ENCODE peak calls at places on chromosomes 13 and 19, in five cellular contexts. T is astrocyte, A is GOT3, B is mammary epithelial cell, E is HT1080. O is an unnamed sample.

GRCh38 chr13:89740994-89741678 is 1606.4 kb upstream of the MIR17HG start:
- DNase-seq in T (no peak), A (no peak), E (no peak), B (no peak), O (no peak)

GRCh38 chr13:50030315-50030714 is 15.1 kb downstream of the KCNRG start:
- DNase-seq in E (no peak), T (no peak), A (no peak), B (peak), O (no peak)

GRCh38 chr13:73364706-73365105 is 305.9 kb downstream of the KLF5 start:
- DNase-seq in E (no peak), A (no peak), B (no peak), T (no peak), O (no peak)

GRCh38 chr19:13920940-13921744 is 15.1 kb downstream of the CC2D1A start:
- DNase-seq in T (peak), E (peak), B (peak), A (no peak), O (no peak)

GRCh38 chr19:50154529-50154928 is 8.6 kb downstream of the IZUMO2 start:
- DNase-seq in B (no peak), A (no peak), E (no peak), T (no peak), O (no peak)

GRCh38 chr13:93505104-93505952 is 278.7 kb downstream of the GPC6 start:
- DNase-seq in E (no peak), B (no peak), T (peak), A (no peak), O (no peak)

GRCh38 chr19:17296976-17297375 is 6.2 kb downstream of the ABHD8 start:
- DNase-seq in B (no peak), T (no peak), E (no peak), A (no peak), O (no peak)

GRCh38 chr13:73417012-73417615 is 358.3 kb downstream of the KLF5 start:
- DNase-seq in E (peak), A (no peak), B (no peak), T (no peak), O (no peak)

GRCh38 chr13:47459512-47459911 is 541.6 kb downstream of the SUCLA2 start:
- DNase-seq in E (peak), A (no peak), T (no peak), B (no peak), O (no peak)

GRCh38 chr19:37809366-37809765 is 30.0 kb upstream of the ZNF573 start:
- DNase-seq in E (no peak), A (no peak), T (no peak), B (no peak), O (no peak)

GRCh38 chr19:30069535-30070197 is 127.6 kb downstream of the URI1 start:
- DNase-seq in A (no peak), T (no peak), E (no peak), B (no peak), O (no peak)

GRCh38 chr19:7293795-7294570 is at the start of gene INSR:
- DNase-seq in A (peak), T (peak), B (peak), E (peak), O (peak)

GRCh38 chr13:79427265-79427664 is 21.2 kb upstream of the RBM26 start:
- DNase-seq in E (no peak), A (no peak), B (no peak), T (no peak), O (no peak)

GRCh38 chr13:28429685-28430290 is 65.1 kb downstream of the FLT1 start:
- DNase-seq in A (no peak), B (no peak), T (no peak), E (no peak), O (no peak)

GRCh38 chr19:10290439-10290875 is 705 bp downstream of the ICAM5 start:
- DNase-seq in T (no peak), B (no peak), A (no peak), E (no peak), O (no peak)

GRCh38 chr13:63351533-63351932 is 1935.9 kb upstream of the PCDH20 start:
- DNase-seq in B (no peak), T (no peak), E (peak), A (no peak), O (no peak)

GRCh38 chr13:31056650-31057275 is 104.9 kb downstream of the HSPH1 start:
- DNase-seq in T (no peak), B (no peak), E (no peak), A (no peak), O (no peak)

GRCh38 chr19:55962186-55962585 is 14.6 kb downstream of the NLRP8 start:
- DNase-seq in B (no peak), A (no peak), E (peak), T (no peak), O (no peak)

GRCh38 chr13:112709825-112710783 is 20.3 kb downstream of the ATP11A start:
- DNase-seq in E (no peak), A (no peak), B (no peak), T (no peak), O (no peak)

GRCh38 chr13:95201814-95202521 is 99.3 kb downstream of the ABCC4 start:
- DNase-seq in T (peak), E (no peak), A (no peak), B (peak), O (no peak)

GRCh38 chr13:36813226-36813625 is 5.8 kb upstream of the RFXAP start:
- DNase-seq in T (no peak), A (no peak), E (no peak), B (no peak), O (no peak)

GRCh38 chr19:18392417-18392816 is 5.0 kb downstream of the LRRC25 start:
- DNase-seq in E (peak), B (no peak), T (peak), A (no peak), O (no peak)

GRCh38 chr19:3151563-3152430 is 16.0 kb downstream of the GNA15 start:
- DNase-seq in T (no peak), A (no peak), B (peak), E (peak), O (no peak)

GRCh38 chr13:102487330-102487729 is 85.5 kb upstream of the FGF14 start:
- DNase-seq in E (no peak), A (no peak), T (no peak), B (no peak), O (no peak)

GRCh38 chr13:98349731-98350305 is 172.7 kb upstream of the RNF113B start:
- DNase-seq in A (no peak), E (no peak), T (no peak), B (no peak), O (no peak)

GRCh38 chr13:45256254-45256653 is 55.4 kb upstream of the KCTD4 start:
- DNase-seq in T (no peak), A (no peak), B (no peak), E (no peak), O (no peak)

GRCh38 chr19:38319421-38320258 is at the start of gene KCNK6:
- DNase-seq in E (no peak), B (peak), A (no peak), T (peak), O (no peak)

GRCh38 chr19:46731007-46731501 is 14.1 kb upstream of the PRKD2 start:
- DNase-seq in A (no peak), E (peak), T (peak), B (peak), O (no peak)

GRCh38 chr13:60398949-60399589 is 2.0 kb downstream of the TDRD3 start:
- DNase-seq in T (peak), E (no peak), B (no peak), A (no peak), O (no peak)

GRCh38 chr13:27035892-27036235 is 135.7 kb downstream of the USP12 start:
- DNase-seq in E (peak), T (peak), A (no peak), B (peak), O (no peak)

GRCh38 chr19:16203256-16204004 is 5.7 kb downstream of the AP1M1 start:
- DNase-seq in E (no peak), T (no peak), B (no peak), A (no peak), O (no peak)

GRCh38 chr19:756232-756631 is 5.3 kb downstream of the MISP start:
- DNase-seq in E (peak), B (peak), T (peak), A (no peak), O (no peak)

GRCh38 chr19:46218160-46218559 is 11.4 kb upstream of the IGFL1 start:
- DNase-seq in E (no peak), B (peak), A (no peak), T (peak), O (no peak)